ENCODE peak calls at places on chromosomes 2 and 18, in four cellular contexts. D is transverse colon, U is heart right ventricle, K is A673. A is an unnamed sample.

GRCh38 chr2:20473128-20473527 is 26.3 kb downstream of the RHOB start:
- DNase-seq in D (no peak), U (no peak), K (no peak), A (no peak)

GRCh38 chr18:30632058-30632718 is 410.4 kb downstream of the DSC3 start:
- DNase-seq in D (no peak), U (no peak), K (no peak), A (no peak)

GRCh38 chr2:241745276-241745675 is 10.8 kb downstream of the D2HGDH start:
- DNase-seq in D (no peak), U (no peak), K (no peak), A (no peak)

GRCh38 chr18:12960846-12961397 is 13.1 kb downstream of the SEH1L start:
- DNase-seq in D (peak; percentile 74), U (no peak), K (no peak), A (peak; percentile 59)

GRCh38 chr2:99771691-99772333 is 282.0 kb upstream of the REV1 start:
- DNase-seq in D (no peak), U (peak; percentile 18), K (no peak), A (no peak)

GRCh38 chr18:3037423-3037915 is 24.5 kb upstream of the LPIN2 start:
- DNase-seq in D (peak; percentile 41), U (no peak), K (no peak), A (peak; percentile 68)

GRCh38 chr18:10681581-10682367 is 155.9 kb downstream of the NAPG start:
- DNase-seq in D (no peak), U (no peak), K (no peak), A (no peak)

GRCh38 chr2:225920621-225921020 is 521.1 kb downstream of the NYAP2 start:
- DNase-seq in D (no peak), U (no peak), K (peak; percentile 41), A (peak; percentile 76)

GRCh38 chr2:24076849-24077534 is 866 bp upstream of the SF3B6 start:
- DNase-seq in D (no peak), U (peak; percentile 10), K (no peak), A (no peak)

GRCh38 chr2:141490886-141491285 is 639.9 kb downstream of the LRP1B start:
- DNase-seq in D (no peak), U (no peak), K (no peak), A (no peak)

GRCh38 chr2:84942964-84943421 is 28.0 kb upstream of the KCMF1 start:
- DNase-seq in D (no peak), U (no peak), K (no peak), A (no peak)

GRCh38 chr2:84944257-84944909 is 26.6 kb upstream of the KCMF1 start:
- DNase-seq in D (no peak), U (no peak), K (no peak), A (no peak)

GRCh38 chr2:84946204-84947009 is 24.6 kb upstream of the KCMF1 start:
- DNase-seq in D (peak; percentile 77), U (no peak), K (no peak), A (no peak)

GRCh38 chr2:84942166-84942565 is 28.8 kb upstream of the KCMF1 start:
- DNase-seq in D (no peak), U (no peak), K (no peak), A (no peak)

DNA sequence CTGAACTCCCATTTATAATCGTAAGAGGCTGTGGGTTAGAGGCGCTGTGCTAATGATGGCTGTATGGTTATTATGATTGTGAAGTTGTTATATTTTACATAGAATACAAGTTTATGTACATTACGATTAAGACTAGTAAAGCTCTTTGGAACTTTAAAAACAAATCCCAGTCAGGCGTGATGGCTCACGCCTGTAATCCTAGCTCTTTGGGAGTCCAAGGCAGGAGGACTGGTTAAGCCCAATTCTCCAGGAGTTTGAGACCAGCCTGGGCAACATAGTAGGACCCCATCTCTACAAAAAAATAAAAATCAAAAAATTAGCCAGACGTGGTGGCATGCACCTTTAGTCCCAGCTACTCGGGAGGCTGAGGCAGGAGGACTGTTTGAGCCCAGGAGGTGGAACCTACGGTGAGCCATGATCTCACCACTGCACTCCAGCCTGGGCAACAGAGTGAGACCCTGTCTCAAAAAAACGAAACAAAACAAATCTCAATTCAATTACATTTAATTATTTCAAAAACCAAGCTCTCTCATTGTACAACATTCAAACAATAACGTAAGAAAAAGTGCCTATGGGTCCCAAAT is 23.9 kb upstream of the KCMF1 start:
- DNase-seq in D (no peak), U (no peak), K (no peak), A (no peak)
- H3K27ac ChIP-seq in D (peak overlapping the region; percentile 76), U (no peak overlapping the region), K (no peak overlapping the region), A (no peak overlapping the region)

GRCh38 chr2:101773137-101773536 is 75.6 kb downstream of the MAP4K4 start:
- DNase-seq in D (no peak), U (no peak), K (no peak), A (no peak)

GRCh38 chr2:101771911-101772321 is 74.4 kb downstream of the MAP4K4 start:
- DNase-seq in D (no peak), U (no peak), K (no peak), A (no peak)

GRCh38 chr2:101770672-101771071 is 73.2 kb downstream of the MAP4K4 start:
- DNase-seq in D (peak; percentile 39), U (no peak), K (peak; percentile 81), A (peak; percentile 63)

GRCh38 chr2:101768480-101769077 is 71.1 kb downstream of the MAP4K4 start:
- DNase-seq in D (no peak), U (no peak), K (no peak), A (no peak)

DNA sequence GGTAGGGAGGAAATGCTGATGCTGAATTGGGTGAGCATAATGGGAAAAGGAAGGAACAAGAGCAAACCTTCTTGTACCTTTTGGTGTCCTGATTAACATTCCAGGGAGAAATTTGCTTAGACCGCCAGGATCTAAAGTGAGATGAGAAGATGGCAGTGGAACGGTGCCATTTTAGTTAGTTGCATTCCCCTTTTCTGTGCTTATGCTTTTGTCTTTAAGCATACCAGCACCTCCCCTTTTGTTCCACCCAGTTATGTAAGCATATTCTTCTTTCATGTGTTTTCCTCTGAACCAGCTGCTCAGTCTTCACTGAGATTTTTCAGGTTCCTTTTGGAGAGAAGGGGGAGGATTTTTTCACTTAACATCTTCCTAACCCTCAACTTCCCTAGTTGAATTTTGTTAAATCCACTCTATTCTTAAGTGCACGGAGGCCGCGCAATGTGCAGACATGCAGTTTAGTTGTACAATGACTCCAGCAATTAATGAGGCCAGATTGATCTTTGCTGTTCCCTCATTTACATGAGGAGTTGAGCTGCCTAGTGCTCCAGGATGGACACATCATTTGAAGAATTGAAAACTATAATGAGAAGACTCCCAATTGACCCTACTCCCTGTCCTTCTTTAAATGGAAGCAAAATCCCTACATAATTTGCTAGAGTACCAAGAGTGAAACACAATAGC is 73.9 kb downstream of the MAP4K4 start:
- DNase-seq in D (no peak), U (no peak), K (no peak), A (no peak)
- H3K4me1 ChIP-seq in D (peaks cover 24% of the 10 kb centered on the region), U (peaks cover 75% of the 10 kb centered on the region), K (peaks cover 59% of the 10 kb centered on the region), A (peaks cover 2% of the 10 kb centered on the region)

DNA sequence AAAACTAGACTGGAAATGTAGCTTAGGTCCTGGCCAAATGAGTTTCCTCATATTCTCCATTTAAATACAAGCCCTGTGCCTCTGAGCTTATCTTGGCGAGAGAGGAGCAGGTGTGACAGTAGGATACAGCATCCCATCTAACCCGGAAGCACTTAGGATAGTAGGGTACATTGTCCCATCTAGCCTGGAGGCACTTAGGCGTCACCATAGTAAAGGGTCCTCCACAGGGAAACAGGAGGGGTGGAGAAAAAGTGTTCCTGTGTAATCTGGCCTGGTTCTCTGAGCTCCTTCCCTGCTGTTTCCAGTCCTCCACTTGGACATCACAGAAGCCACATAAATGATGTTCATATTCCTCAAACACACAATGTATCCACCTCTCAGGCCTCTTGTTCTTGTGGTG is 301.4 kb downstream of the GALR1 start:
- DNase-seq in D (no peak), U (no peak), K (no peak), A (no peak)
- TF ChIP-seq CTCF in D (no peak), U (no peak), K (no peak), A (no peak)

DNA sequence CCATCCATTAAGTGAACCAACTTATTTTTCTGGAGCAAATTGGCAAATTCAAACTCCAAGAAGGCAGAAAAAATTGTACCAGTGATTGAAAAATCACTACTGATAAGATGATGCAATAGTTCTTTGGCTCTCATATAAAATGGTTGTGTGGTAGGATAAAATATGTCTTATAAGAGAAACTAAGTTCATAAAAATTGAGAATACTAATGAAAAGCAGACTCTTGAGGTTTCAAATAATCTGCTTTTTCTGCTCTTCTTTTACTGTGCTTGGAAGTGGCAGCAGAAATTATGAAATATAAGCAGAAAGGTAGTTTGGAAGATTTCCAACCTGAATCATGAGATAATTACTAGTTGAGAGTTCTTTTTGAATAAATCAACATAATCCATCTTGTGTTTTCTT is 61.9 kb downstream of the PPP1R1C start:
- DNase-seq in D (no peak), U (no peak), K (no peak), A (peak; percentile 42)
- H3K27ac ChIP-seq in D (no peak overlapping the region), U (peak overlapping the region; percentile 5), K (no peak overlapping the region), A (no peak overlapping the region)

DNA sequence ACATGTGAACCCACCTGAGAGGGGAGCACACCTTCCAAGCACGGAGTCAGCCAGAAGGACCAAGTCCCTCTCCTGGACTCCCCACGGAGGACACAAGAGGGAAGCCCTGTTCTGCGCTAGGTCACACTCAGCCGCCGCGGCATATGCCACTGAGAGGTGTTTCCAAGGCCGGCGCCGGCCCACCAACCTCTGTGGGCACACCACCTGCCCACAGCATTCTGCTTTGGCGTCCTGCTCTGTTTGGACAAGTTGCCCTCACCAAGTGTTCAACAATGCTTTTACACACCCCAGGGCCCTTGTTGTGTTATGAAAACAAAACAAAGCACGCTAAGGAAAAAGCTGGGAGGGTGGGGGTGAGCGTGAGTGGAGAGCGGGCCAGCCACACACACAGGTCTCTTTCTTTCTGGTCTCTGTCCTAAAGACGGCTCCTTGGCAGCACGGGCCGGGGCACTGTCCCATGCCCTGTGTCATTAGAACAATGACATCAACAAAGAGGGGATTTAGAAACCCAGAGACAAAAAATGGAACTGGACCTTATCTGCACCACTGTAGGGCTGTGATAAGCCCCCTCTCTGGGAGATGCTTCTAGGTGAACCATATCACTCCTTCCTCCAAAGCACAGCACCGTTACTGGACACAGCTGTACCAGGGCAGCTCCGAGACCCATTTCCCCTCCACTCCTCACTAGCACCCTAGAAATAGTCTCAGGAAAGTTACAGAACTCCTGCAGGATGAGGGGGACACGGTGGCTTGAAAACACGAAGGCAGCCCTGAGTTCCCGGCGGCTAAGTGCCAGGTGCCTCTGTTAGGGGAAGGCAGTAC is 17.0 kb downstream of the SMAD7 start:
- DNase-seq in D (no peak), U (peak; percentile 25), K (no peak), A (no peak)
- H3K4me1 ChIP-seq in D (peaks cover 94% of the 10 kb centered on the region), U (peaks cover 94% of the 10 kb centered on the region), K (peaks cover 86% of the 10 kb centered on the region), A (peaks cover 64% of the 10 kb centered on the region)

GRCh38 chr2:72813841-72814240 is 12.0 kb downstream of the EXOC6B start:
- DNase-seq in D (no peak), U (no peak), K (no peak), A (peak; percentile 61)
- TF ChIP-seq CTCF in D (no peak), U (no peak), K (no peak), A (no peak)

DNA sequence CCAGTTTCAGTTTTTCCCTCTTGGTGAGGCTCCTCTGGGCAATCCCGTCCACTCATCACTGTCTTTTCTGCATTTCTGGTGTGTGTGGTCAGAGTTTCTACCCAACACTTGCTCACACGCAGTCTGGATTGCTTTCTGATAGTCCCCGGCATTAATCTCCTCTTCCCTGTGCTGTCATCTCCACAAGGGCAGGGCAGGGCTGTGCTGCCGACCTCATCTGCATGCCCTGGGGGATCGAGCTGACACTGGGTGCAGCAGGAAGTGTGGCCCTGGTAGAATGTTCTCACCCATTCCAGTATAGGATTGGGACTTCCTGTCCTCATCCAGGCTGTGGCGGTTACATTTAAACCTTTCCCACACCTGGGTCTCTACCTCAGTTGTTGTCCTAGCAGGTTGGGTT is 80.0 kb upstream of the FAM136A start:
- DNase-seq in D (no peak), U (no peak), K (no peak), A (no peak)
- H3K27ac ChIP-seq in D (no peak overlapping the region), U (no peak overlapping the region), K (no peak overlapping the region), A (no peak overlapping the region)

GRCh38 chr18:8726963-8727730 is 21.8 kb downstream of the MTCL1 start:
- DNase-seq in D (no peak), U (no peak), K (no peak), A (peak; percentile 25)
- H3K4me1 ChIP-seq in D (peaks cover 14% of the 10 kb centered on the region), U (peaks cover 11% of the 10 kb centered on the region), K (no peaks in the 10 kb centered on the region), A (no peaks in the 10 kb centered on the region)